ENCODE peak calls at places on chromosome 9, in eight cellular contexts. P, J, Y, I, G, O, B and D are unnamed samples.
A peak's percentile ranks its signal among the peaks of the same experiment; 100 is the strongest.

GRCh38 chr9:77714077-77714549 is 66.0 kb upstream of the GNA14 start:
- DNase-seq in P (no peak), J (no peak), Y (no peak), I (no peak), G (peak; percentile 63), O (no peak), B (no peak), D (no peak)

GRCh38 chr9:132043708-132044107 is 36.0 kb downstream of the MED27 start:
- DNase-seq in P (no peak), J (no peak), Y (no peak), I (no peak), G (no peak), O (no peak), B (no peak), D (no peak)

GRCh38 chr9:110321055-110321454 is 16.6 kb downstream of the TXNDC8 start:
- DNase-seq in P (no peak), J (no peak), Y (no peak), I (no peak), G (peak; percentile 30), O (no peak), B (no peak), D (no peak)

GRCh38 chr9:131873361-131873760 is 133.5 kb upstream of the RAPGEF1 start:
- DNase-seq in P (no peak), J (no peak), Y (no peak), I (no peak), G (no peak), O (no peak), B (no peak), D (no peak)

GRCh38 chr9:115630126-115630840 is 512.3 kb upstream of the TNC start:
- DNase-seq in P (no peak), J (no peak), Y (no peak), I (no peak), G (no peak), O (no peak), B (no peak), D (no peak)

GRCh38 chr9:114627553-114627952 is 16.5 kb downstream of the TMEM268 start:
- DNase-seq in P (no peak), J (no peak), Y (no peak), I (no peak), G (no peak), O (no peak), B (no peak), D (no peak)

GRCh38 chr9:128420060-128420650 is 502 bp upstream of the CERCAM start:
- DNase-seq in P (no peak), J (peak; percentile 86), Y (peak; percentile 70), I (no peak), G (peak; percentile 54), O (peak; percentile 31), B (peak; percentile 78), D (no peak)

GRCh38 chr9:19408316-19408692 is 505 bp upstream of the ACER2 start:
- DNase-seq in P (no peak), J (no peak), Y (no peak), I (no peak), G (no peak), O (no peak), B (peak; percentile 8), D (no peak)

DNA sequence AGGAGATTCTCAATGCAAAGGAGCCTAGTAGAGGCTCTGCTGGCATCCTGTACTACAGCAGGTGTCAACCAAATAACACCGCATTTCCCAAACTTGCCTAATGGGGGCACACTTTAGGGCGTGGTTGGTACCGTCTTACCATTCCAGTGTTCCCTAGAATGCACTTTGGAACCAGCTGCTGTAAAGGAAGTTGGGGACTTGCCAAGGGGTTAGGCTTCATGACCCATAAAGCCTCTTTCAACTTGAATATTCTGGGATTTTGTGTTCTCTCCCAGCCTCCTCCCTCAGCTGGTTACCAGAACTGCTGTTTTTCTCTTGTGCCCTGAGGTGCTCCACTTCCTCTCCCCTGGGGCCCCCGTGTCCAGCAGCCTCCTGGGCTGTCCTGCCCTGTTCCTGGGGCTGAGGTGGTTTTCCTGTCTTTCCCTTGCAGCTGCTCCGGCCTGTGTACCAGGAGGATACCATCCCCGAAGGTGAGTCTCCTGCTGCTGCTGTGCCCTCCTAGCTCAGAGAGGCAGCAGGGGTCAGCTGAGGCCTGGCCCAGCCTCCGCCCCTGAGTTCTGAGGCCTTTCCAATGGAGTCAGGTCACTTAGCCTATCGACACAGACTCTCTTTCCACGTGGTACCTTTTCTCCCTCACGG is 44.7 kb downstream of the RGS3 start:
- DNase-seq in P (no peak), J (peak; percentile 36), Y (no peak), I (no peak), G (no peak), O (no peak), B (peak; percentile 30), D (no peak)
- TF ChIP-seq CTCF in P (peak; percentile 29), J (peak; percentile 17), Y (no peak), I (no peak), G (no peak), O (peak; percentile 34), B (no peak), D (peak; percentile 48)

GRCh38 chr9:95224371-95225015 is 93.0 kb downstream of the FANCC start:
- DNase-seq in P (no peak), J (no peak), Y (no peak), I (no peak), G (peak; percentile 36), O (no peak), B (no peak), D (no peak)

GRCh38 chr9:95226921-95227320 is 90.6 kb downstream of the FANCC start:
- DNase-seq in P (no peak), J (no peak), Y (no peak), I (no peak), G (no peak), O (no peak), B (no peak), D (no peak)

GRCh38 chr9:95229230-95229933 is 88.1 kb downstream of the FANCC start:
- DNase-seq in P (no peak), J (no peak), Y (no peak), I (no peak), G (no peak), O (no peak), B (no peak), D (no peak)

GRCh38 chr9:95225016-95225745 is 92.3 kb downstream of the FANCC start:
- DNase-seq in P (no peak), J (peak; percentile 12), Y (no peak), I (no peak), G (peak; percentile 5), O (no peak), B (no peak), D (no peak)

DNA sequence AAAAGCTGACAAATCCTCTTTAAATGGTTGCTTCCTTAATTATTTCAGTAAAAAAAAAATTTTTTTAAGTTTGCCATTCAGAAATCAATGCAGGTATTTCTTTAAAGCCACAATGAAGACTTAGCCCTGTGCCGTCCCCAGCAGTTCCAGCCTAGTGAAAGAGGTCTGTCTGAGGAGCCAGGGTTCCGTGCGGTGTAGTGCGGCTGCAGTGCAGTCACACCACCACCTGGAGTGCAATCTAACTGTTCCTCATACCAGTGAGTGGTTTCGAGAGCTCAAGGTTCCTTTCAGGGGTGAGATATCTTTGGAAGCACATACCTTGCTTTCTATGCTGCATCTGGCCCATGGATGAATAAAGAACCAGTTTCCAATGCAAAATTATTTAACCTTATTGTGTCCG is 87.5 kb downstream of the FANCC start:
- DNase-seq in P (no peak), J (peak; percentile 21), Y (no peak), I (no peak), G (no peak), O (no peak), B (no peak), D (no peak)
- TF ChIP-seq CTCF in P (no peak), J (no peak), Y (no peak), I (no peak), G (no peak), O (peak; percentile 8), B (no peak), D (no peak)

GRCh38 chr9:98344581-98344980 is 89.1 kb upstream of the TBC1D2 start:
- DNase-seq in P (no peak), J (no peak), Y (no peak), I (no peak), G (no peak), O (no peak), B (no peak), D (no peak)

GRCh38 chr9:98339987-98340564 is 84.6 kb upstream of the TBC1D2 start:
- DNase-seq in P (no peak), J (no peak), Y (no peak), I (no peak), G (no peak), O (no peak), B (no peak), D (no peak)

GRCh38 chr9:98341157-98342102 is 86.0 kb upstream of the TBC1D2 start:
- DNase-seq in P (no peak), J (no peak), Y (no peak), I (no peak), G (no peak), O (no peak), B (no peak), D (no peak)

GRCh38 chr9:98342819-98343208 is 87.4 kb upstream of the TBC1D2 start:
- DNase-seq in P (no peak), J (no peak), Y (no peak), I (no peak), G (no peak), O (no peak), B (no peak), D (no peak)

GRCh38 chr9:98342103-98342818 is 86.8 kb upstream of the TBC1D2 start:
- DNase-seq in P (no peak), J (no peak), Y (no peak), I (no peak), G (no peak), O (no peak), B (no peak), D (no peak)
- TF ChIP-seq CTCF in P (no peak), J (no peak), Y (no peak), I (no peak), G (no peak), O (no peak), B (no peak), D (no peak)

GRCh38 chr9:72333758-72334157 is 31.2 kb downstream of the ZFAND5 start:
- DNase-seq in P (no peak), J (no peak), Y (no peak), I (no peak), G (no peak), O (no peak), B (peak; percentile 9), D (no peak)
- TF ChIP-seq CTCF in P (peak; percentile 8), J (no peak), Y (no peak), I (no peak), G (no peak), O (peak; percentile 44), B (no peak), D (peak; percentile 29)

DNA sequence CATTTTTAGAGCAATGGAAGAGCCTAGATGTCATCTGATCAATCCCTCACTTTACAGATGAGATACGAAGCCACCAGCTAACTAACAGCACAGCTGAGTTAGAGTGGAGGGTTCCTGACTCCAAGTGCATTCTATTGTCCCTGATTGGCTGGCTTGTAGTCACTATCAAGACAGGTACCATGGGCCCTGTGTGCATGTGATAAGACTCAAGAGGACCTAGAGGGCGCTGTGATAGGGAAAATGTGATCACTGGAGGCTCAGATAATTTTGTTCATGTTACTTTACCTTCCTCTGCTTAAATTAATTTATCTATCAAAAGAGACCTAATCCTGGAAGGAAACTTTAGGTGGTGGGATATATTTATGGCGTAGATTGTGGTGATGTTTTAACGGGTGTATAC is 19.5 kb upstream of the SNAPC3 start:
- DNase-seq in P (no peak), J (peak; percentile 18), Y (no peak), I (no peak), G (no peak), O (no peak), B (peak; percentile 34), D (no peak)
- TF ChIP-seq CTCF in P (peak; percentile 34), J (no peak), Y (no peak), I (no peak), G (peak; percentile 28), O (peak; percentile 51), B (peak; percentile 37), D (peak; percentile 39)

GRCh38 chr9:120032639-120033038 is 547.3 kb downstream of the CDK5RAP2 start:
- DNase-seq in P (no peak), J (peak; percentile 5), Y (no peak), I (no peak), G (peak; percentile 64), O (no peak), B (no peak), D (no peak)
- TF ChIP-seq CTCF in P (no peak), J (no peak), Y (peak; percentile 64), I (no peak), G (peak; percentile 50), O (no peak), B (peak; percentile 17), D (no peak)